ENCODE peak calls at places on chromosomes 13 and 19, in eight cellular contexts. J is A673, S is brain microvascular endothelial cell, R is Peyer's patch, K is skeletal muscle cell, T is Karpas-422, G is AG04449, Y is HL-60. Z is an unnamed sample.

GRCh38 chr19:41988947-41989346 is 5.1 kb downstream of the ATP1A3 start:
- DNase-seq in J (no peak), S (no peak), R (no peak), K (no peak), T (no peak), G (no peak), Y (no peak), Z (no peak)

GRCh38 chr13:42969558-42970172 is 22.4 kb downstream of the EPSTI1 start:
- DNase-seq in J (peak), S (peak), R (peak), K (no peak), T (peak), G (no peak), Y (peak), Z (no peak)

GRCh38 chr13:33958964-33959363 is 141.0 kb downstream of the RFC3 start:
- DNase-seq in J (no peak), S (no peak), R (no peak), K (no peak), T (peak), G (no peak), Y (no peak), Z (no peak)

GRCh38 chr19:3644351-3645066 is 17.9 kb upstream of the CACTIN start:
- DNase-seq in J (peak), S (no peak), R (no peak), K (no peak), T (no peak), G (no peak), Y (no peak), Z (no peak)

GRCh38 chr19:36120092-36120983 is 5.1 kb downstream of the TBCB start:
- DNase-seq in J (no peak), S (no peak), R (no peak), K (no peak), T (no peak), G (no peak), Y (no peak), Z (no peak)

GRCh38 chr13:39148513-39148961 is 110.3 kb downstream of the NHLRC3 start:
- DNase-seq in J (peak), S (peak), R (no peak), K (peak), T (no peak), G (peak), Y (no peak), Z (no peak)

GRCh38 chr13:69199664-69200063 is 908.0 kb upstream of the ATXN8OS start:
- DNase-seq in J (peak), S (no peak), R (no peak), K (no peak), T (no peak), G (no peak), Y (no peak), Z (no peak)

GRCh38 chr13:44351505-44351854 is 22.1 kb upstream of the SERP2 start:
- DNase-seq in J (no peak), S (no peak), R (no peak), K (no peak), T (no peak), G (no peak), Y (no peak), Z (no peak)

GRCh38 chr19:15684828-15685227 is 11.9 kb downstream of the CYP4F12 start:
- DNase-seq in J (no peak), S (no peak), R (no peak), K (no peak), T (peak), G (no peak), Y (no peak), Z (no peak)

GRCh38 chr13:78586706-78587105 is 16.6 kb downstream of the POU4F1 start:
- DNase-seq in J (peak), S (no peak), R (no peak), K (no peak), T (peak), G (no peak), Y (no peak), Z (no peak)

GRCh38 chr19:15815306-15815705 is at the start of gene OR10H1:
- DNase-seq in J (no peak), S (no peak), R (no peak), K (no peak), T (no peak), G (no peak), Y (no peak), Z (no peak)

GRCh38 chr13:109651854-109652253 is 134.5 kb downstream of the IRS2 start:
- DNase-seq in J (peak), S (no peak), R (no peak), K (no peak), T (no peak), G (no peak), Y (peak), Z (no peak)

GRCh38 chr19:17289489-17289888 is 7.8 kb downstream of the ANKLE1 start:
- DNase-seq in J (no peak), S (peak), R (peak), K (peak), T (peak), G (no peak), Y (peak), Z (peak)

GRCh38 chr13:18944501-18945068 is 237.0 kb downstream of the TUBA3C start:
- DNase-seq in J (no peak), S (no peak), R (no peak), K (no peak), T (no peak), G (no peak), Y (no peak), Z (no peak)

GRCh38 chr13:45398862-45399261 is 19.3 kb downstream of the SLC25A30 start:
- DNase-seq in J (no peak), S (no peak), R (no peak), K (no peak), T (no peak), G (no peak), Y (no peak), Z (no peak)

GRCh38 chr13:51538626-51539179 is 45.6 kb upstream of the WDFY2 start:
- DNase-seq in J (no peak), S (no peak), R (no peak), K (no peak), T (no peak), G (no peak), Y (no peak), Z (no peak)

GRCh38 chr19:41327499-41328156 is 17.7 kb downstream of the CCDC97 start:
- DNase-seq in J (no peak), S (no peak), R (peak), K (no peak), T (peak), G (no peak), Y (peak), Z (no peak)

GRCh38 chr13:98326274-98326673 is 149.2 kb upstream of the RNF113B start:
- DNase-seq in J (no peak), S (no peak), R (no peak), K (no peak), T (no peak), G (no peak), Y (no peak), Z (no peak)
- H3K4me3 ChIP-seq in J (no peak), S (no peak), R (no peak), K (no peak), T (no peak), G (no peak), Y (no peak), Z (no peak)

DNA sequence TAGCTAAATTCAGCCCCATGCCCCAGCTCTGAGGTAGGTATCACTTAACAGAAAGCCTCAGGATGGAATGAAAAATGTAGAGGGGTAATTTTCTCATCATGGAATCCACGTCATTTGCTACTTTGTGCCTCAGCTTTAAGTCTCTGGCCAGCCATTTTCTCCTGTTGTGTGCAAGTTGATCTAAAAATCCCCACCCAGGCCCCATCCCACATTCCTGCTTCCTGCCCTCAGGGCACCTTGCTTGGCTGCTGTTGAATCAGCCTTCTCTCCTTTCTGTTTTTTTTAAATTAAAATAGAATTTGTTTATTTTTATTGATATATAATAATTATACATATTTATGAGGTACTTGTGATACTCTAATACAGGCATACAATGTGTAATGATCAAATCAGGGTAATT is 179.9 kb upstream of the TSHZ3 start:
- DNase-seq in J (no peak), S (no peak), R (no peak), K (no peak), T (no peak), G (no peak), Y (no peak), Z (no peak)
- H3K4me3 ChIP-seq in J (no peak), S (no peak), R (no peak), K (no peak), T (no peak), G (no peak), Y (no peak), Z (no peak)

DNA sequence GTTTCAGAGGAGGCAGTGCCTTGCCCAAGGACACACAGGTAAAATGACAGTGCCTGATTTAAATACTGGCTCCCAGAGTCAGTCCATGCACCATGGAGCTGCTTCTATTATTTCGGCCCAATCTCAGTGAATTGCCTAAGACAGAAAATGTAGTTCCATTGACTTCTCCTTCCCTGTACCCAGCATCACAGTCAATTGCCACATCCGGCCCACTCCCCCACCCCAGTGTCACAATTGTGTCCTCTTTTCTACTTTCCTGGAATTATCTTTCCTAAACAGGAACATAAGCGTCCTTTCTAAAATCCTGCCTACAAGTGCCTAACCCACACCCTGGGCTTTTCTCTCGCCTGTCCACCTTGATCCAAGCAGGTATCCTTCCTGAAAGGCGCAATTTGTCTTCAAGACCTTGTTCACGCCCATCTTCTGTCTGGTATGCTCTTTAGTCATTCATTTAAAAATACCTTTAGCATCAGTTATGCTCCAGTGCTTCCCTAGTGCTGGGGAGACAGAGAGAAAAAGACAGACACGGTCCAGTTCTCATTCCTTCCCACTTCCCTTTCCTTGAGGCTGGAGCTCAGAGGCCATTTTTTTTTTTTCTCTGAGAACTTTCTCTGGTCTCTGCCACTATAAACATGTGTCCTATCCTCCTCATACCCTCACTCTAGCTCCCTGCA is 411.4 kb downstream of the LIG4 start:
- DNase-seq in J (no peak), S (no peak), R (no peak), K (no peak), T (no peak), G (no peak), Y (no peak), Z (no peak)
- H3K4me3 ChIP-seq in J (no peak), S (no peak), R (no peak), K (no peak), T (no peak), G (no peak), Y (no peak), Z (no peak)

DNA sequence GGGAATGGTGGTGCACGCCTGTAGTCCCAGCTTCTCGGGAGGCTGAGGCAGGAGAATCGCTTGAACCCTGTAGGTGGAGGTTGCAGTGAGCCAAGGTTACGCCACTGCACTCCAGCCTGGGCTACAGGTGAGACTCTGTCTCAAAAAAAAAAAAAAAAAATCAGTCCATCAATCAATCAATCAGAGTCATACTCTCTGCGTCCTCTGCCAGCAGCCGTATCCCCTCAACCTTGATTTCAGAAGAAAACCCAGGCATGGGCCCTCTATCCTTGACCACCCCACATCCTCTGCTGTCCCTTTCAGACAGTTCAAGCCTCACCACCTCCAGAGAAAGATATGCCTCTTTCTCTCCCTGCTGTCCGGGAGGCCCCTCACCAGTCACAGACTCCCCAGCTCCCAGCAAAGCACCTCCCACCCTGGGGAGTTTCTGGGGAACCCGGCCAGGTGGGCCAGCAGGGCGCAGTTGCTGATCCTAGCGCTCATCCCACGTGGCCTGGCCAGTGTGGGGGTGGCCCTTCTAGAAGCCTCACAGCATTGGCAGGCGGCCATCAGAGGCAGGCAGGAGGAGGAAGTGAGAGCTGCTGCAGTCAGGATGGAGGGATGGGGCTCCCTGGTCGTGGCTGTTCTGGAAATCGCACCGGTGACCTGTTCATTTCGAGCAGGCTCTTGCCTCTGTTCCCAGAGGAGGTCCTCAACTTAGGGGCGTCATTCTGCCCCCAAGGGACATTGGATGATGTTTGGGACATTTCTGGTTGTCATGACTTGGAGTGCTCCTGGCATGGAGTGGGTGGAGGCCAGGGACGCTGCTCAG is 10.2 kb upstream of the JSRP1 start:
- DNase-seq in J (no peak), S (peak), R (peak), K (no peak), T (peak), G (no peak), Y (peak), Z (peak)
- H3K4me3 ChIP-seq in J (no peak), S (no peak), R (no peak), K (no peak), T (peak), G (no peak), Y (no peak), Z (no peak)

DNA sequence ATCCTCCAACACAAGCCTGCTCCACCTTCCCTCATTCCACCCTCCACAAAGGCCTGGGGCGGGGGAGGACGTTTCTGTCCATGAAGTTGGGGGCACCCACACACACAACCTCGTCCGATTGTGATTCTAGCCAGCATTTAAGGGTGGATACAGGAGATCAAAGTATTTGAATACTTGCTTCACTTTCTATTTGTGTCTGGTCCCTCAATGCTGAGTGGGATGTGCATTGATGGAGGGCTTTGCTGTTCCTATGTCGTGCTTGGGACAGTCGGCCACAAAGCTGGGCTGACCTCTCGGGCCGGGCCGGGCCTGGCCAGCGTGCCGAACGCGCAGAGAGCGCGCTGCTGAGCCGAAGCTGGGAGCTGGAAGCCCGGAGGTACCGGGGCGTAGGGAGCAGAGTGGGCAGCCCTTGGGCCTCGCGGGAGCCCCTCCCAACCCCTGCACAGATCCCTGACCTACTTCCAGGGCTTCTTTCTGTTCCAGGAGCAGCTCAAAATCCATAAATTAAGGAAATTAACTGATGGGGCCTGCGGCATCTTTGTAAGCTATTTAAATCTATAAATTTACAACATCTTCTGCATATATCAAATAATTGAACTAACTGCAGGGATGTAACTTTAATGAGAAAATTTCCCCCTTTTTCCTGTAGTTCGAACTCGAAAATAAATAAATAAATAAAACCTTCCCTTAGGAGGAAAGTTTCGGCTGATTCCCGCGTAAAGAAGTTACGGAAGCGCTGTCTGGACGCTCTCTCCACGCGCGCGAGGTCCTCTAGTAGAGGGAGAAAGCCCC is 1.9 kb upstream of the KCTD15 start:
- DNase-seq in J (no peak), S (no peak), R (no peak), K (no peak), T (no peak), G (no peak), Y (no peak), Z (no peak)
- H3K4me3 ChIP-seq in J (peak), S (peak), R (peak), K (peak), T (no peak), G (peak), Y (peak), Z (peak)

GRCh38 chr13:66967825-66968597 is 262.1 kb downstream of the PCDH9 start:
- DNase-seq in J (no peak), S (no peak), R (no peak), K (no peak), T (no peak), G (no peak), Y (no peak), Z (no peak)
- H3K4me3 ChIP-seq in J (no peak), S (no peak), R (no peak), K (no peak), T (no peak), G (no peak), Y (no peak), Z (no peak)

Z was measured in AG04450.